ENCODE peak calls at places on chromosome 19, in seven cellular contexts. One of them, this sample, is unnamed.

GRCh38 chr19:8306235-8307054 is 1.7 kb downstream of the CD320 start:
- DNase-seq in activated T-cell treated with anti-CD3 and anti-CD28 coated beads, Interleukin-2, amount 50 U/mL, for 72 hours: peak; percentile 1
- DNase-seq in mucosa of descending colon: peak; percentile 71
- DNase-seq in hippocampal formation: no peak
- DNase-seq in T-helper 17 cell: no peak
- DNase-seq in stomach: peak; percentile 25
- DNase-seq in T-helper 2 cell: no peak
- DNase-seq in this sample: peak; percentile 3

GRCh38 chr19:4185413-4186086 is 3.1 kb downstream of the ANKRD24 start:
- DNase-seq in mucosa of descending colon: no peak
- DNase-seq in activated T-cell treated with anti-CD3 and anti-CD28 coated beads, Interleukin-2, amount 50 U/mL, for 72 hours: no peak
- DNase-seq in stomach: no peak
- DNase-seq in T-helper 2 cell: no peak
- DNase-seq in T-helper 17 cell: no peak
- DNase-seq in hippocampal formation: no peak
- DNase-seq in this sample: no peak

GRCh38 chr19:41904118-41904870 is 21.3 kb downstream of the ARHGEF1 start:
- DNase-seq in mucosa of descending colon: peak; percentile 88
- DNase-seq in hippocampal formation: no peak
- DNase-seq in T-helper 2 cell: no peak
- DNase-seq in T-helper 17 cell: no peak
- DNase-seq in stomach: peak; percentile 90
- DNase-seq in activated T-cell treated with anti-CD3 and anti-CD28 coated beads, Interleukin-2, amount 50 U/mL, for 72 hours: no peak
- DNase-seq in this sample: no peak

GRCh38 chr19:16325671-16326400 is 1.2 kb downstream of the KLF2 start:
- DNase-seq in hippocampal formation: no peak
- DNase-seq in activated T-cell treated with anti-CD3 and anti-CD28 coated beads, Interleukin-2, amount 50 U/mL, for 72 hours: peak; percentile 31
- DNase-seq in T-helper 17 cell: peak; percentile 42
- DNase-seq in stomach: no peak
- DNase-seq in T-helper 2 cell: peak; percentile 58
- DNase-seq in mucosa of descending colon: peak; percentile 48
- DNase-seq in this sample: peak; percentile 55

GRCh38 chr19:8609210-8610040 is 1.1 kb downstream of the ADAMTS10 start:
- DNase-seq in T-helper 17 cell: no peak
- DNase-seq in hippocampal formation: peak; percentile 23
- DNase-seq in stomach: peak; percentile 30
- DNase-seq in activated T-cell treated with anti-CD3 and anti-CD28 coated beads, Interleukin-2, amount 50 U/mL, for 72 hours: peak; percentile 42
- DNase-seq in T-helper 2 cell: no peak
- DNase-seq in mucosa of descending colon: peak; percentile 54
- DNase-seq in this sample: peak; percentile 56

GRCh38 chr19:13982773-13983172 is 23.3 kb downstream of the RFX1 start:
- DNase-seq in T-helper 2 cell: no peak
- DNase-seq in stomach: no peak
- DNase-seq in T-helper 17 cell: no peak
- DNase-seq in activated T-cell treated with anti-CD3 and anti-CD28 coated beads, Interleukin-2, amount 50 U/mL, for 72 hours: no peak
- DNase-seq in hippocampal formation: no peak
- DNase-seq in mucosa of descending colon: no peak
- DNase-seq in this sample: no peak

GRCh38 chr19:5218963-5219530 is 121.6 kb downstream of the PTPRS start:
- DNase-seq in T-helper 2 cell: no peak
- DNase-seq in mucosa of descending colon: no peak
- DNase-seq in activated T-cell treated with anti-CD3 and anti-CD28 coated beads, Interleukin-2, amount 50 U/mL, for 72 hours: no peak
- DNase-seq in T-helper 17 cell: no peak
- DNase-seq in hippocampal formation: no peak
- DNase-seq in stomach: no peak
- DNase-seq in this sample: no peak

GRCh38 chr19:17944301-17944700 is 11.5 kb downstream of the CCDC124 start:
- DNase-seq in T-helper 2 cell: no peak
- DNase-seq in T-helper 17 cell: no peak
- DNase-seq in mucosa of descending colon: no peak
- DNase-seq in activated T-cell treated with anti-CD3 and anti-CD28 coated beads, Interleukin-2, amount 50 U/mL, for 72 hours: no peak
- DNase-seq in hippocampal formation: no peak
- DNase-seq in stomach: no peak
- DNase-seq in this sample: no peak

GRCh38 chr19:57096640-57097361 is 23.0 kb upstream of the USP29 start:
- DNase-seq in T-helper 17 cell: no peak
- DNase-seq in T-helper 2 cell: no peak
- DNase-seq in activated T-cell treated with anti-CD3 and anti-CD28 coated beads, Interleukin-2, amount 50 U/mL, for 72 hours: no peak
- DNase-seq in stomach: no peak
- DNase-seq in hippocampal formation: no peak
- DNase-seq in mucosa of descending colon: no peak
- DNase-seq in this sample: no peak

GRCh38 chr19:30085394-30085793 is 143.4 kb downstream of the URI1 start:
- DNase-seq in activated T-cell treated with anti-CD3 and anti-CD28 coated beads, Interleukin-2, amount 50 U/mL, for 72 hours: peak; percentile 21
- DNase-seq in hippocampal formation: no peak
- DNase-seq in stomach: no peak
- DNase-seq in mucosa of descending colon: no peak
- DNase-seq in T-helper 2 cell: no peak
- DNase-seq in T-helper 17 cell: no peak
- DNase-seq in this sample: no peak

GRCh38 chr19:41386442-41386841 is 10.1 kb downstream of the TMEM91 start:
- DNase-seq in T-helper 2 cell: no peak
- DNase-seq in mucosa of descending colon: no peak
- DNase-seq in hippocampal formation: no peak
- DNase-seq in stomach: no peak
- DNase-seq in activated T-cell treated with anti-CD3 and anti-CD28 coated beads, Interleukin-2, amount 50 U/mL, for 72 hours: no peak
- DNase-seq in T-helper 17 cell: no peak
- DNase-seq in this sample: no peak

GRCh38 chr19:1512671-1513491 is at the start of gene ADAMTSL5:
- DNase-seq in stomach: peak; percentile 60
- DNase-seq in hippocampal formation: no peak
- DNase-seq in mucosa of descending colon: peak; percentile 86
- DNase-seq in T-helper 2 cell: peak; percentile 47
- DNase-seq in T-helper 17 cell: peak; percentile 39
- DNase-seq in activated T-cell treated with anti-CD3 and anti-CD28 coated beads, Interleukin-2, amount 50 U/mL, for 72 hours: peak; percentile 85
- DNase-seq in this sample: peak; percentile 67